ENCODE peak calls at places on chromosomes 5 and 9, in six cellular contexts. B, I, H, T, A and G are unnamed samples.

GRCh38 chr9:99296375-99296951 is 74.4 kb downstream of the SEC61B start:
- DNase-seq in A (no peak), B (no peak), I (no peak), T (peak; percentile 65), H (no peak), G (peak; percentile 40)

GRCh38 chr5:177099422-177100093 is 12.8 kb downstream of the FGFR4 start:
- DNase-seq in B (no peak), A (peak; percentile 41), H (no peak), I (no peak), T (no peak), G (no peak)

GRCh38 chr5:32419791-32420190 is 24.7 kb downstream of the ZFR start:
- DNase-seq in I (no peak), H (no peak), B (no peak), A (no peak), T (no peak), G (no peak)

GRCh38 chr5:56685503-56686217 is 129.7 kb upstream of the MAP3K1 start:
- DNase-seq in B (no peak), I (no peak), A (no peak), T (no peak), H (no peak), G (no peak)

GRCh38 chr5:66945389-66946349 is 250.9 kb downstream of the CD180 start:
- DNase-seq in A (no peak), I (no peak), T (no peak), B (no peak), H (no peak), G (no peak)

GRCh38 chr5:178257650-178258049 is 25.0 kb upstream of the PHYKPL start:
- DNase-seq in I (no peak), B (no peak), A (no peak), H (no peak), T (no peak), G (no peak)

GRCh38 chr9:129923589-129923988 is 88.3 kb downstream of the USP20 start:
- DNase-seq in A (no peak), I (no peak), T (no peak), B (no peak), H (no peak), G (no peak)

GRCh38 chr5:147699496-147700088 is 82.9 kb downstream of the JAKMIP2 start:
- DNase-seq in I (no peak), T (no peak), H (no peak), B (no peak), A (no peak), G (no peak)

GRCh38 chr5:170747851-170748250 is 35.7 kb upstream of the GABRP start:
- DNase-seq in I (no peak), T (peak; percentile 34), A (no peak), H (no peak), B (no peak), G (peak; percentile 40)

GRCh38 chr5:44952376-44952775 is 143.6 kb downstream of the MRPS30 start:
- DNase-seq in I (peak; percentile 74), H (no peak), B (no peak), T (no peak), A (no peak), G (no peak)

GRCh38 chr9:86562691-86563090 is 208.5 kb upstream of the TUT7 start:
- DNase-seq in T (no peak), B (no peak), I (no peak), H (no peak), A (no peak), G (no peak)

GRCh38 chr5:102971693-102972293 is 148.1 kb downstream of the GIN1 start:
- DNase-seq in A (no peak), B (no peak), H (no peak), T (no peak), I (peak; percentile 70), G (no peak)

GRCh38 chr9:89880161-89880560 is 275.3 kb downstream of the GADD45G start:
- DNase-seq in I (no peak), A (no peak), H (peak; percentile 18), B (no peak), T (peak; percentile 34), G (no peak)

GRCh38 chr9:13386935-13387667 is 107.6 kb upstream of the MPDZ start:
- DNase-seq in T (no peak), H (no peak), A (no peak), I (no peak), B (no peak), G (no peak)

GRCh38 chr5:141192110-141192725 is at the start of gene PCDHB10:
- DNase-seq in H (no peak), A (no peak), B (no peak), I (peak; percentile 41), T (no peak), G (no peak)

GRCh38 chr5:54693936-54694510 is 176.5 kb downstream of the SNX18 start:
- DNase-seq in I (no peak), A (no peak), T (no peak), B (no peak), H (no peak), G (peak; percentile 18)

GRCh38 chr9:129596541-129597328 is 24.2 kb downstream of the C9orf50 start:
- DNase-seq in A (peak; percentile 53), H (peak; percentile 66), B (no peak), I (peak; percentile 25), T (peak; percentile 67), G (peak; percentile 66)

GRCh38 chr9:13744233-13744954 is 464.9 kb upstream of the MPDZ start:
- DNase-seq in B (no peak), H (no peak), A (no peak), T (no peak), I (no peak), G (no peak)

GRCh38 chr9:28956111-28956880 is 1383.0 kb upstream of the C9orf72 start:
- DNase-seq in A (no peak), H (no peak), T (no peak), I (no peak), B (no peak), G (no peak)

GRCh38 chr9:130043654-130044623 is 950 bp upstream of the FNBP1 start:
- DNase-seq in B (no peak), I (no peak), A (peak; percentile 54), H (peak; percentile 30), T (no peak), G (peak; percentile 42)

GRCh38 chr9:129398901-129399300 is 220.8 kb upstream of the IER5L start:
- DNase-seq in T (no peak), A (no peak), B (no peak), I (no peak), H (no peak), G (no peak)

DNA sequence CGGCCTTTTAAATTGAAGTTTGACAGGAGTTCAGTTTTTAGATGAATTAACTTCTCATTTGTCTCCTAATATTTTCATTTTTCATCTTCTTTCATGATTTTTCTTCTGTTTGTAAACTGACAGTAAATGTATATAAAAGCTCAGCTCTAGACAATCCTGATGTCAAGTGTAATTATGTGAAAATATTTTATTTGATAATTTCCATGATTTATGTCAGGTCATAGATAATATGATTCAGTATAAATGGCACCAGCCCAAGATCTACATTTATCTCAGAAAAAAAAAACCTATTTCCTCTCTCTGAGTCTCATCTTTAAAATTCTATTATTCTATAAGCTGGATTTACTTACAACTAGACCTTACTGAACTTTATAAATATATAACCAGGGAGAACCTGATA is 115.7 kb downstream of the MUSK start:
- DNase-seq in T (no peak), A (no peak), I (no peak), H (no peak), B (no peak), G (no peak)
- H3K4me3 ChIP-seq in T (no peak overlapping the region), A (no peak overlapping the region), I (no peak overlapping the region), H (no peak overlapping the region), B (no peak overlapping the region), G (no peak overlapping the region)

GRCh38 chr9:136846376-136847064 is 2.7 kb upstream of the PHPT1 start:
- DNase-seq in A (no peak), H (no peak), B (no peak), I (no peak), T (no peak), G (no peak)
- H3K27me3 ChIP-seq in A (peaks cover 41% of the 10 kb centered on the region), H (peaks cover 41% of the 10 kb centered on the region), B (no peaks in the 10 kb centered on the region), I (no peaks in the 10 kb centered on the region), T (peaks cover 16% of the 10 kb centered on the region), G (peaks cover 27% of the 10 kb centered on the region)

GRCh38 chr5:23991406-23991805 is 484.0 kb downstream of the PRDM9 start:
- DNase-seq in T (no peak), H (no peak), A (no peak), I (no peak), B (no peak), G (no peak)
- H3K4me3 ChIP-seq in T (no peak overlapping the region), H (no peak overlapping the region), A (no peak overlapping the region), I (no peak overlapping the region), B (no peak overlapping the region), G (no peak overlapping the region)

DNA sequence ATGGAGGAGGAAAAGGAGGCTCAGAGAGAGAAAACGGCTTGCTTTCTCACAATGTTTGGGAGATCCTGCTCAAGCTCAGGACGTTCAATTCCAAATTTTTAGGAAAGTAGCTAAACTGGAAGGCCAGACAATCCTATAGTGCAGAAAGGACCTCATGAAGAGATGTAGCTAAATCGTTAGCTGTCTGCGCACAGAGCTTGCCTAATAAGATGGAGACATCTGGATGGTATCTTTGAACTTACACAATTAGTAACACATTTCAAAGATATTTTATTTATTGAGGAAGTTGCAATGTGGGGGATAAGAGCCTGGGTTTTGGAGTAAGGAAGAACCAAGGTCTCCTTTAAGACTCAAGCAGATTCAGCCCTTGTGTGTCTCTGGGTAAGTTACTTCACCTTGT is 28.6 kb upstream of the RAB14 start:
- DNase-seq in B (no peak), A (no peak), I (no peak), T (no peak), H (no peak), G (no peak)
- H3K27me3 ChIP-seq in B (no peaks in the 10 kb centered on the region), A (no peaks in the 10 kb centered on the region), I (no peaks in the 10 kb centered on the region), T (no peaks in the 10 kb centered on the region), H (no peaks in the 10 kb centered on the region), G (no peaks in the 10 kb centered on the region)

GRCh38 chr5:64505769-64506566 is at the start of gene RGS7BP:
- DNase-seq in T (peak; percentile 46), B (no peak), A (no peak), H (peak; percentile 29), I (peak; percentile 52), G (peak; percentile 60)
- H3K4me3 ChIP-seq in T (peak within 1 kb of the TSS; percentile 19), B (peak within 1 kb of the TSS; percentile 25), A (peak within 1 kb of the TSS; percentile 49), H (peak within 1 kb of the TSS; percentile 65), I (peak within 1 kb of the TSS; percentile 82), G (peak within 1 kb of the TSS; percentile 52)

DNA sequence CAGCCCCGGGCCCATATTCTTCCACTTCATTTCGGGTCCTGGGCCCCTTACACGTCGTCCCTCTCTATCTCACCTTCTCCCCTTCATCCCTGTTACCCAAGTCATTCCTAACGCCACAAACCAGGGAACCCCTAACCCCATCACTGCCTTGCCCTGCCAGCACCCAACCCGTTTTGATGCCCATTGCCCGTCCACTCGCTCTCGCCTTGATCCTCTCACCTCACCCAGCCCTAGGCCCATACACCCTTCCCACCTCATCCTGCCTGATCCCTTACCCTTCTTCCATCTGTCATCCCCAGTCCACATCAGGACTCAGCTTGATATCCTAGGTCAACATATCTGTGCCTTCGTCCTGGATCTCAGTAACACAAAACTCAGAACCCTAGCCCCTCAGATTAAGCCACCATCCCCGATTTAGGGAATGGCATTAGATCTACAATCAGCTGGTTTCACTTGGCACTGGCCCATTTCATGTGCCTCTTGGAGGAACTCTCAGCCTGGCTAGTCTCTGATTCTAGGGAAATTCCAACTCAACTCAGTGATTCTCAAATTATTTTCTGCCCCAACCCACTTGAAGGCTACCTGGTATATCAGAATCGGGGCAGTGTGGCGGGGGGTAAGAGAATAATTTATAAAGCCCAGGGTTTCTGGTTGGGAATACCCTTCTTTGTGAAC is 499 bp downstream of the CHMP5 start:
- DNase-seq in H (no peak), A (peak; percentile 20), I (no peak), T (no peak), B (no peak), G (no peak)
- H3K27me3 ChIP-seq in H (no peaks in the 10 kb centered on the region), A (no peaks in the 10 kb centered on the region), I (no peaks in the 10 kb centered on the region), T (no peaks in the 10 kb centered on the region), B (no peaks in the 10 kb centered on the region), G (no peaks in the 10 kb centered on the region)

GRCh38 chr9:96383165-96383939 is at the start of gene SLC35D2:
- DNase-seq in A (peak; percentile 87), H (peak; percentile 75), T (peak; percentile 87), I (peak; percentile 58), B (no peak), G (peak; percentile 65)
- H3K4me3 ChIP-seq in A (peak within 1 kb of the TSS; percentile 90), H (peak within 1 kb of the TSS; percentile 67), T (peak within 1 kb of the TSS; percentile 74), I (peak within 1 kb of the TSS; percentile 83), B (peak within 1 kb of the TSS; percentile 59), G (peak within 1 kb of the TSS; percentile 88)